ENCODE peak calls at places on chromosome 6, in six cellular contexts. One of them, this sample, is unnamed.

GRCh38 chr6:89411269-89412070 is 603 bp downstream of the RRAGD start:
- DNase-seq in hypothalamus: no peak
- DNase-seq in occipital lobe: peak
- DNase-seq in activated T-helper 1 cell treated with anti-CD3 and anti-CD28 coated beads, Interleukin-12 subunit alpha, Interleukin-12 subunit beta, Interleukin-2, Interleukin-4 antibody, amounts not matched to agents 30 ng/mL and 10 ng/mL and 1 ng/mL, durations not matched to agents 14 hours and 24 hours and 36 hours: peak
- DNase-seq in hepatocyte: peak
- DNase-seq in NCI-H1105: peak
- DNase-seq in this sample: peak

GRCh38 chr6:170081556-170081955 is 209.3 kb downstream of the DLL1 start:
- DNase-seq in activated T-helper 1 cell treated with anti-CD3 and anti-CD28 coated beads, Interleukin-12 subunit alpha, Interleukin-12 subunit beta, Interleukin-2, Interleukin-4 antibody, amounts not matched to agents 30 ng/mL and 10 ng/mL and 1 ng/mL, durations not matched to agents 14 hours and 24 hours and 36 hours: no peak
- DNase-seq in hepatocyte: no peak
- DNase-seq in occipital lobe: no peak
- DNase-seq in hypothalamus: no peak
- DNase-seq in NCI-H1105: no peak
- DNase-seq in this sample: no peak

GRCh38 chr6:157592566-157592965 is 211.6 kb downstream of the ZDHHC14 start:
- DNase-seq in occipital lobe: no peak
- DNase-seq in activated T-helper 1 cell treated with anti-CD3 and anti-CD28 coated beads, Interleukin-12 subunit alpha, Interleukin-12 subunit beta, Interleukin-2, Interleukin-4 antibody, amounts not matched to agents 30 ng/mL and 10 ng/mL and 1 ng/mL, durations not matched to agents 14 hours and 24 hours and 36 hours: no peak
- DNase-seq in hypothalamus: no peak
- DNase-seq in NCI-H1105: no peak
- DNase-seq in hepatocyte: no peak
- DNase-seq in this sample: no peak

GRCh38 chr6:90065173-90065572 is 170.9 kb downstream of the GJA10 start:
- DNase-seq in NCI-H1105: no peak
- DNase-seq in activated T-helper 1 cell treated with anti-CD3 and anti-CD28 coated beads, Interleukin-12 subunit alpha, Interleukin-12 subunit beta, Interleukin-2, Interleukin-4 antibody, amounts not matched to agents 30 ng/mL and 10 ng/mL and 1 ng/mL, durations not matched to agents 14 hours and 24 hours and 36 hours: no peak
- DNase-seq in occipital lobe: no peak
- DNase-seq in hepatocyte: no peak
- DNase-seq in hypothalamus: no peak
- DNase-seq in this sample: no peak

GRCh38 chr6:113412589-113413367 is 444.4 kb upstream of the MARCKS start:
- DNase-seq in hepatocyte: no peak
- DNase-seq in activated T-helper 1 cell treated with anti-CD3 and anti-CD28 coated beads, Interleukin-12 subunit alpha, Interleukin-12 subunit beta, Interleukin-2, Interleukin-4 antibody, amounts not matched to agents 30 ng/mL and 10 ng/mL and 1 ng/mL, durations not matched to agents 14 hours and 24 hours and 36 hours: no peak
- DNase-seq in NCI-H1105: no peak
- DNase-seq in occipital lobe: no peak
- DNase-seq in hypothalamus: no peak
- DNase-seq in this sample: no peak

GRCh38 chr6:121436966-121437756 is 1.7 kb downstream of the GJA1 start:
- DNase-seq in NCI-H1105: peak
- DNase-seq in activated T-helper 1 cell treated with anti-CD3 and anti-CD28 coated beads, Interleukin-12 subunit alpha, Interleukin-12 subunit beta, Interleukin-2, Interleukin-4 antibody, amounts not matched to agents 30 ng/mL and 10 ng/mL and 1 ng/mL, durations not matched to agents 14 hours and 24 hours and 36 hours: no peak
- DNase-seq in hypothalamus: no peak
- DNase-seq in hepatocyte: peak
- DNase-seq in occipital lobe: no peak
- DNase-seq in this sample: no peak

GRCh38 chr6:33655155-33655554 is 34.0 kb downstream of the ITPR3 start:
- DNase-seq in hypothalamus: no peak
- DNase-seq in activated T-helper 1 cell treated with anti-CD3 and anti-CD28 coated beads, Interleukin-12 subunit alpha, Interleukin-12 subunit beta, Interleukin-2, Interleukin-4 antibody, amounts not matched to agents 30 ng/mL and 10 ng/mL and 1 ng/mL, durations not matched to agents 14 hours and 24 hours and 36 hours: no peak
- DNase-seq in hepatocyte: no peak
- DNase-seq in occipital lobe: no peak
- DNase-seq in NCI-H1105: no peak
- DNase-seq in this sample: no peak

GRCh38 chr6:44428682-44429081 is 41.2 kb downstream of the CDC5L start:
- DNase-seq in hepatocyte: no peak
- DNase-seq in NCI-H1105: no peak
- DNase-seq in occipital lobe: no peak
- DNase-seq in activated T-helper 1 cell treated with anti-CD3 and anti-CD28 coated beads, Interleukin-12 subunit alpha, Interleukin-12 subunit beta, Interleukin-2, Interleukin-4 antibody, amounts not matched to agents 30 ng/mL and 10 ng/mL and 1 ng/mL, durations not matched to agents 14 hours and 24 hours and 36 hours: no peak
- DNase-seq in hypothalamus: no peak
- DNase-seq in this sample: no peak

GRCh38 chr6:52576392-52577021 is 353 bp downstream of the TRAM2 start:
- DNase-seq in activated T-helper 1 cell treated with anti-CD3 and anti-CD28 coated beads, Interleukin-12 subunit alpha, Interleukin-12 subunit beta, Interleukin-2, Interleukin-4 antibody, amounts not matched to agents 30 ng/mL and 10 ng/mL and 1 ng/mL, durations not matched to agents 14 hours and 24 hours and 36 hours: no peak
- DNase-seq in NCI-H1105: no peak
- DNase-seq in hepatocyte: peak
- DNase-seq in hypothalamus: no peak
- DNase-seq in occipital lobe: peak
- DNase-seq in this sample: no peak

GRCh38 chr6:52019092-52019491 is 68.3 kb downstream of the PKHD1 start:
- DNase-seq in NCI-H1105: peak
- DNase-seq in hepatocyte: no peak
- DNase-seq in hypothalamus: no peak
- DNase-seq in occipital lobe: no peak
- DNase-seq in activated T-helper 1 cell treated with anti-CD3 and anti-CD28 coated beads, Interleukin-12 subunit alpha, Interleukin-12 subunit beta, Interleukin-2, Interleukin-4 antibody, amounts not matched to agents 30 ng/mL and 10 ng/mL and 1 ng/mL, durations not matched to agents 14 hours and 24 hours and 36 hours: no peak
- DNase-seq in this sample: no peak

GRCh38 chr6:28212510-28213212 is 12.4 kb upstream of the ZSCAN9 start:
- DNase-seq in hypothalamus: no peak
- DNase-seq in activated T-helper 1 cell treated with anti-CD3 and anti-CD28 coated beads, Interleukin-12 subunit alpha, Interleukin-12 subunit beta, Interleukin-2, Interleukin-4 antibody, amounts not matched to agents 30 ng/mL and 10 ng/mL and 1 ng/mL, durations not matched to agents 14 hours and 24 hours and 36 hours: no peak
- DNase-seq in hepatocyte: peak
- DNase-seq in NCI-H1105: peak
- DNase-seq in occipital lobe: no peak
- DNase-seq in this sample: peak

GRCh38 chr6:26033132-26033941 is 53.9 kb upstream of the HFE start:
- DNase-seq in hepatocyte: peak
- DNase-seq in NCI-H1105: peak
- DNase-seq in hypothalamus: no peak
- DNase-seq in activated T-helper 1 cell treated with anti-CD3 and anti-CD28 coated beads, Interleukin-12 subunit alpha, Interleukin-12 subunit beta, Interleukin-2, Interleukin-4 antibody, amounts not matched to agents 30 ng/mL and 10 ng/mL and 1 ng/mL, durations not matched to agents 14 hours and 24 hours and 36 hours: peak
- DNase-seq in occipital lobe: peak
- DNase-seq in this sample: peak

GRCh38 chr6:93418448-93419303 is 683 bp downstream of the EPHA7 start:
- DNase-seq in hepatocyte: peak
- DNase-seq in NCI-H1105: peak
- DNase-seq in activated T-helper 1 cell treated with anti-CD3 and anti-CD28 coated beads, Interleukin-12 subunit alpha, Interleukin-12 subunit beta, Interleukin-2, Interleukin-4 antibody, amounts not matched to agents 30 ng/mL and 10 ng/mL and 1 ng/mL, durations not matched to agents 14 hours and 24 hours and 36 hours: no peak
- DNase-seq in hypothalamus: peak
- DNase-seq in occipital lobe: peak
- DNase-seq in this sample: no peak

GRCh38 chr6:149228276-149228962 is 89.1 kb upstream of the TAB2 start:
- DNase-seq in occipital lobe: no peak
- DNase-seq in activated T-helper 1 cell treated with anti-CD3 and anti-CD28 coated beads, Interleukin-12 subunit alpha, Interleukin-12 subunit beta, Interleukin-2, Interleukin-4 antibody, amounts not matched to agents 30 ng/mL and 10 ng/mL and 1 ng/mL, durations not matched to agents 14 hours and 24 hours and 36 hours: no peak
- DNase-seq in hepatocyte: no peak
- DNase-seq in hypothalamus: no peak
- DNase-seq in NCI-H1105: no peak
- DNase-seq in this sample: no peak

GRCh38 chr6:8182209-8182845 is 80.0 kb upstream of the EEF1E1 start:
- DNase-seq in occipital lobe: no peak
- DNase-seq in hypothalamus: no peak
- DNase-seq in activated T-helper 1 cell treated with anti-CD3 and anti-CD28 coated beads, Interleukin-12 subunit alpha, Interleukin-12 subunit beta, Interleukin-2, Interleukin-4 antibody, amounts not matched to agents 30 ng/mL and 10 ng/mL and 1 ng/mL, durations not matched to agents 14 hours and 24 hours and 36 hours: no peak
- DNase-seq in NCI-H1105: no peak
- DNase-seq in hepatocyte: no peak
- DNase-seq in this sample: no peak

GRCh38 chr6:46684771-46685170 is 2.9 kb upstream of the TDRD6 start:
- DNase-seq in activated T-helper 1 cell treated with anti-CD3 and anti-CD28 coated beads, Interleukin-12 subunit alpha, Interleukin-12 subunit beta, Interleukin-2, Interleukin-4 antibody, amounts not matched to agents 30 ng/mL and 10 ng/mL and 1 ng/mL, durations not matched to agents 14 hours and 24 hours and 36 hours: no peak
- DNase-seq in hypothalamus: no peak
- DNase-seq in occipital lobe: no peak
- DNase-seq in NCI-H1105: no peak
- DNase-seq in hepatocyte: no peak
- DNase-seq in this sample: no peak

GRCh38 chr6:25007269-25007699 is 71.5 kb upstream of the RIPOR2 start:
- DNase-seq in hepatocyte: no peak
- DNase-seq in activated T-helper 1 cell treated with anti-CD3 and anti-CD28 coated beads, Interleukin-12 subunit alpha, Interleukin-12 subunit beta, Interleukin-2, Interleukin-4 antibody, amounts not matched to agents 30 ng/mL and 10 ng/mL and 1 ng/mL, durations not matched to agents 14 hours and 24 hours and 36 hours: peak
- DNase-seq in NCI-H1105: no peak
- DNase-seq in hypothalamus: no peak
- DNase-seq in occipital lobe: no peak
- DNase-seq in this sample: no peak

GRCh38 chr6:3884007-3884745 is 35.0 kb downstream of the FAM50B start:
- DNase-seq in hepatocyte: peak
- DNase-seq in hypothalamus: no peak
- DNase-seq in activated T-helper 1 cell treated with anti-CD3 and anti-CD28 coated beads, Interleukin-12 subunit alpha, Interleukin-12 subunit beta, Interleukin-2, Interleukin-4 antibody, amounts not matched to agents 30 ng/mL and 10 ng/mL and 1 ng/mL, durations not matched to agents 14 hours and 24 hours and 36 hours: no peak
- DNase-seq in NCI-H1105: no peak
- DNase-seq in occipital lobe: no peak
- DNase-seq in this sample: no peak

GRCh38 chr6:110328231-110328630 is 29.9 kb downstream of the METTL24 start:
- DNase-seq in NCI-H1105: no peak
- DNase-seq in hepatocyte: no peak
- DNase-seq in activated T-helper 1 cell treated with anti-CD3 and anti-CD28 coated beads, Interleukin-12 subunit alpha, Interleukin-12 subunit beta, Interleukin-2, Interleukin-4 antibody, amounts not matched to agents 30 ng/mL and 10 ng/mL and 1 ng/mL, durations not matched to agents 14 hours and 24 hours and 36 hours: no peak
- DNase-seq in hypothalamus: no peak
- DNase-seq in occipital lobe: no peak
- DNase-seq in this sample: no peak

GRCh38 chr6:31652925-31653724 is 664 bp upstream of the BAG6 start:
- DNase-seq in occipital lobe: peak
- DNase-seq in hepatocyte: peak
- DNase-seq in NCI-H1105: peak
- DNase-seq in hypothalamus: no peak
- DNase-seq in activated T-helper 1 cell treated with anti-CD3 and anti-CD28 coated beads, Interleukin-12 subunit alpha, Interleukin-12 subunit beta, Interleukin-2, Interleukin-4 antibody, amounts not matched to agents 30 ng/mL and 10 ng/mL and 1 ng/mL, durations not matched to agents 14 hours and 24 hours and 36 hours: peak
- DNase-seq in this sample: no peak

GRCh38 chr6:35970181-35970580 is 49.3 kb upstream of the SRPK1 start:
- DNase-seq in hypothalamus: no peak
- DNase-seq in occipital lobe: no peak
- DNase-seq in activated T-helper 1 cell treated with anti-CD3 and anti-CD28 coated beads, Interleukin-12 subunit alpha, Interleukin-12 subunit beta, Interleukin-2, Interleukin-4 antibody, amounts not matched to agents 30 ng/mL and 10 ng/mL and 1 ng/mL, durations not matched to agents 14 hours and 24 hours and 36 hours: no peak
- DNase-seq in hepatocyte: peak
- DNase-seq in NCI-H1105: no peak
- DNase-seq in this sample: no peak

GRCh38 chr6:144415835-144416237 is 130.7 kb downstream of the UTRN start:
- DNase-seq in occipital lobe: no peak
- DNase-seq in hepatocyte: no peak
- DNase-seq in activated T-helper 1 cell treated with anti-CD3 and anti-CD28 coated beads, Interleukin-12 subunit alpha, Interleukin-12 subunit beta, Interleukin-2, Interleukin-4 antibody, amounts not matched to agents 30 ng/mL and 10 ng/mL and 1 ng/mL, durations not matched to agents 14 hours and 24 hours and 36 hours: no peak
- DNase-seq in NCI-H1105: no peak
- DNase-seq in hypothalamus: no peak
- DNase-seq in this sample: no peak

GRCh38 chr6:139336488-139336887 is 38.0 kb downstream of the CITED2 start:
- DNase-seq in activated T-helper 1 cell treated with anti-CD3 and anti-CD28 coated beads, Interleukin-12 subunit alpha, Interleukin-12 subunit beta, Interleukin-2, Interleukin-4 antibody, amounts not matched to agents 30 ng/mL and 10 ng/mL and 1 ng/mL, durations not matched to agents 14 hours and 24 hours and 36 hours: no peak
- DNase-seq in hepatocyte: no peak
- DNase-seq in NCI-H1105: peak
- DNase-seq in occipital lobe: no peak
- DNase-seq in hypothalamus: no peak
- DNase-seq in this sample: no peak

GRCh38 chr6:138673317-138674014 is 100.1 kb upstream of the CCDC28A start:
- DNase-seq in NCI-H1105: no peak
- DNase-seq in activated T-helper 1 cell treated with anti-CD3 and anti-CD28 coated beads, Interleukin-12 subunit alpha, Interleukin-12 subunit beta, Interleukin-2, Interleukin-4 antibody, amounts not matched to agents 30 ng/mL and 10 ng/mL and 1 ng/mL, durations not matched to agents 14 hours and 24 hours and 36 hours: no peak
- DNase-seq in occipital lobe: no peak
- DNase-seq in hepatocyte: no peak
- DNase-seq in hypothalamus: no peak
- DNase-seq in this sample: no peak

GRCh38 chr6:35562060-35562459 is 49.4 kb upstream of the TULP1 start:
- DNase-seq in NCI-H1105: peak
- DNase-seq in activated T-helper 1 cell treated with anti-CD3 and anti-CD28 coated beads, Interleukin-12 subunit alpha, Interleukin-12 subunit beta, Interleukin-2, Interleukin-4 antibody, amounts not matched to agents 30 ng/mL and 10 ng/mL and 1 ng/mL, durations not matched to agents 14 hours and 24 hours and 36 hours: no peak
- DNase-seq in hypothalamus: no peak
- DNase-seq in hepatocyte: peak
- DNase-seq in occipital lobe: no peak
- DNase-seq in this sample: no peak

GRCh38 chr6:30988209-30988825 is 4.8 kb downstream of the MUC21 start:
- DNase-seq in hepatocyte: peak
- DNase-seq in activated T-helper 1 cell treated with anti-CD3 and anti-CD28 coated beads, Interleukin-12 subunit alpha, Interleukin-12 subunit beta, Interleukin-2, Interleukin-4 antibody, amounts not matched to agents 30 ng/mL and 10 ng/mL and 1 ng/mL, durations not matched to agents 14 hours and 24 hours and 36 hours: no peak
- DNase-seq in occipital lobe: no peak
- DNase-seq in NCI-H1105: no peak
- DNase-seq in hypothalamus: no peak
- DNase-seq in this sample: no peak

GRCh38 chr6:26211963-26212362 is 124.7 kb downstream of the HFE start:
- DNase-seq in activated T-helper 1 cell treated with anti-CD3 and anti-CD28 coated beads, Interleukin-12 subunit alpha, Interleukin-12 subunit beta, Interleukin-2, Interleukin-4 antibody, amounts not matched to agents 30 ng/mL and 10 ng/mL and 1 ng/mL, durations not matched to agents 14 hours and 24 hours and 36 hours: no peak
- DNase-seq in hepatocyte: no peak
- DNase-seq in occipital lobe: no peak
- DNase-seq in NCI-H1105: no peak
- DNase-seq in hypothalamus: no peak
- DNase-seq in this sample: no peak

GRCh38 chr6:142322504-142323198 is 20.8 kb downstream of the ADGRG6 start:
- DNase-seq in hypothalamus: no peak
- DNase-seq in occipital lobe: no peak
- DNase-seq in NCI-H1105: no peak
- DNase-seq in hepatocyte: no peak
- DNase-seq in activated T-helper 1 cell treated with anti-CD3 and anti-CD28 coated beads, Interleukin-12 subunit alpha, Interleukin-12 subunit beta, Interleukin-2, Interleukin-4 antibody, amounts not matched to agents 30 ng/mL and 10 ng/mL and 1 ng/mL, durations not matched to agents 14 hours and 24 hours and 36 hours: no peak
- DNase-seq in this sample: no peak

GRCh38 chr6:21468487-21468886 is 125.1 kb upstream of the SOX4 start:
- DNase-seq in activated T-helper 1 cell treated with anti-CD3 and anti-CD28 coated beads, Interleukin-12 subunit alpha, Interleukin-12 subunit beta, Interleukin-2, Interleukin-4 antibody, amounts not matched to agents 30 ng/mL and 10 ng/mL and 1 ng/mL, durations not matched to agents 14 hours and 24 hours and 36 hours: no peak
- DNase-seq in hepatocyte: no peak
- DNase-seq in occipital lobe: no peak
- DNase-seq in NCI-H1105: no peak
- DNase-seq in hypothalamus: no peak
- DNase-seq in this sample: no peak

GRCh38 chr6:109474995-109475394 is 8.0 kb downstream of the ZBTB24 start:
- DNase-seq in hypothalamus: no peak
- DNase-seq in occipital lobe: no peak
- DNase-seq in hepatocyte: no peak
- DNase-seq in activated T-helper 1 cell treated with anti-CD3 and anti-CD28 coated beads, Interleukin-12 subunit alpha, Interleukin-12 subunit beta, Interleukin-2, Interleukin-4 antibody, amounts not matched to agents 30 ng/mL and 10 ng/mL and 1 ng/mL, durations not matched to agents 14 hours and 24 hours and 36 hours: no peak
- DNase-seq in NCI-H1105: no peak
- DNase-seq in this sample: no peak

GRCh38 chr6:158042245-158042798 is 60.7 kb downstream of the SYNJ2 start:
- DNase-seq in NCI-H1105: no peak
- DNase-seq in activated T-helper 1 cell treated with anti-CD3 and anti-CD28 coated beads, Interleukin-12 subunit alpha, Interleukin-12 subunit beta, Interleukin-2, Interleukin-4 antibody, amounts not matched to agents 30 ng/mL and 10 ng/mL and 1 ng/mL, durations not matched to agents 14 hours and 24 hours and 36 hours: no peak
- DNase-seq in hepatocyte: peak
- DNase-seq in occipital lobe: peak
- DNase-seq in hypothalamus: no peak
- DNase-seq in this sample: no peak

GRCh38 chr6:152669894-152670293 is 27.8 kb upstream of the MYCT1 start:
- DNase-seq in NCI-H1105: no peak
- DNase-seq in hepatocyte: no peak
- DNase-seq in hypothalamus: no peak
- DNase-seq in occipital lobe: no peak
- DNase-seq in activated T-helper 1 cell treated with anti-CD3 and anti-CD28 coated beads, Interleukin-12 subunit alpha, Interleukin-12 subunit beta, Interleukin-2, Interleukin-4 antibody, amounts not matched to agents 30 ng/mL and 10 ng/mL and 1 ng/mL, durations not matched to agents 14 hours and 24 hours and 36 hours: no peak
- DNase-seq in this sample: no peak

GRCh38 chr6:152571863-152572394 is 65.2 kb downstream of the SYNE1 start:
- DNase-seq in hypothalamus: no peak
- DNase-seq in activated T-helper 1 cell treated with anti-CD3 and anti-CD28 coated beads, Interleukin-12 subunit alpha, Interleukin-12 subunit beta, Interleukin-2, Interleukin-4 antibody, amounts not matched to agents 30 ng/mL and 10 ng/mL and 1 ng/mL, durations not matched to agents 14 hours and 24 hours and 36 hours: no peak
- DNase-seq in occipital lobe: no peak
- DNase-seq in NCI-H1105: no peak
- DNase-seq in hepatocyte: no peak
- DNase-seq in this sample: no peak

GRCh38 chr6:23174781-23175361 is 605.5 kb downstream of the HDGFL1 start:
- DNase-seq in NCI-H1105: no peak
- DNase-seq in hepatocyte: no peak
- DNase-seq in hypothalamus: no peak
- DNase-seq in occipital lobe: no peak
- DNase-seq in activated T-helper 1 cell treated with anti-CD3 and anti-CD28 coated beads, Interleukin-12 subunit alpha, Interleukin-12 subunit beta, Interleukin-2, Interleukin-4 antibody, amounts not matched to agents 30 ng/mL and 10 ng/mL and 1 ng/mL, durations not matched to agents 14 hours and 24 hours and 36 hours: no peak
- DNase-seq in this sample: no peak

GRCh38 chr6:160431231-160431630 is 83.1 kb downstream of the SLC22A3 start:
- DNase-seq in NCI-H1105: no peak
- DNase-seq in occipital lobe: peak
- DNase-seq in hepatocyte: peak
- DNase-seq in hypothalamus: no peak
- DNase-seq in activated T-helper 1 cell treated with anti-CD3 and anti-CD28 coated beads, Interleukin-12 subunit alpha, Interleukin-12 subunit beta, Interleukin-2, Interleukin-4 antibody, amounts not matched to agents 30 ng/mL and 10 ng/mL and 1 ng/mL, durations not matched to agents 14 hours and 24 hours and 36 hours: no peak
- DNase-seq in this sample: no peak

GRCh38 chr6:130183271-130184222 is 39.2 kb downstream of the SAMD3 start:
- DNase-seq in NCI-H1105: no peak
- DNase-seq in hepatocyte: no peak
- DNase-seq in activated T-helper 1 cell treated with anti-CD3 and anti-CD28 coated beads, Interleukin-12 subunit alpha, Interleukin-12 subunit beta, Interleukin-2, Interleukin-4 antibody, amounts not matched to agents 30 ng/mL and 10 ng/mL and 1 ng/mL, durations not matched to agents 14 hours and 24 hours and 36 hours: peak
- DNase-seq in occipital lobe: no peak
- DNase-seq in hypothalamus: no peak
- DNase-seq in this sample: peak

GRCh38 chr6:64411226-64411625 is 775.6 kb downstream of the PHF3 start:
- DNase-seq in NCI-H1105: no peak
- DNase-seq in hypothalamus: no peak
- DNase-seq in occipital lobe: no peak
- DNase-seq in hepatocyte: no peak
- DNase-seq in activated T-helper 1 cell treated with anti-CD3 and anti-CD28 coated beads, Interleukin-12 subunit alpha, Interleukin-12 subunit beta, Interleukin-2, Interleukin-4 antibody, amounts not matched to agents 30 ng/mL and 10 ng/mL and 1 ng/mL, durations not matched to agents 14 hours and 24 hours and 36 hours: no peak
- DNase-seq in this sample: no peak

GRCh38 chr6:22754111-22754510 is 184.7 kb downstream of the HDGFL1 start:
- DNase-seq in hypothalamus: no peak
- DNase-seq in activated T-helper 1 cell treated with anti-CD3 and anti-CD28 coated beads, Interleukin-12 subunit alpha, Interleukin-12 subunit beta, Interleukin-2, Interleukin-4 antibody, amounts not matched to agents 30 ng/mL and 10 ng/mL and 1 ng/mL, durations not matched to agents 14 hours and 24 hours and 36 hours: no peak
- DNase-seq in hepatocyte: no peak
- DNase-seq in occipital lobe: no peak
- DNase-seq in NCI-H1105: no peak
- DNase-seq in this sample: no peak

GRCh38 chr6:22079788-22080187 is 217.0 kb downstream of the PRL start:
- DNase-seq in hepatocyte: no peak
- DNase-seq in hypothalamus: no peak
- DNase-seq in occipital lobe: no peak
- DNase-seq in activated T-helper 1 cell treated with anti-CD3 and anti-CD28 coated beads, Interleukin-12 subunit alpha, Interleukin-12 subunit beta, Interleukin-2, Interleukin-4 antibody, amounts not matched to agents 30 ng/mL and 10 ng/mL and 1 ng/mL, durations not matched to agents 14 hours and 24 hours and 36 hours: no peak
- DNase-seq in NCI-H1105: no peak
- DNase-seq in this sample: no peak

GRCh38 chr6:110944681-110945151 is 13.8 kb upstream of the GTF3C6 start:
- DNase-seq in hepatocyte: no peak
- DNase-seq in occipital lobe: peak
- DNase-seq in hypothalamus: no peak
- DNase-seq in NCI-H1105: no peak
- DNase-seq in activated T-helper 1 cell treated with anti-CD3 and anti-CD28 coated beads, Interleukin-12 subunit alpha, Interleukin-12 subunit beta, Interleukin-2, Interleukin-4 antibody, amounts not matched to agents 30 ng/mL and 10 ng/mL and 1 ng/mL, durations not matched to agents 14 hours and 24 hours and 36 hours: peak
- DNase-seq in this sample: peak